ENCODE peak calls at places on chromosomes 4 and X, in five cellular contexts. One of them, this sample, is unnamed.

GRCh38 chr4:19005211-19005610 is 983.7 kb upstream of the LCORL start:
- DNase-seq in T-helper 9 cell: no peak
- DNase-seq in omental fat pad: no peak
- DNase-seq in AG09309: no peak
- DNase-seq in right lobe of liver: no peak
- DNase-seq in this sample: no peak

GRCh38 chr4:152462715-152463114 is 73.2 kb downstream of the FBXW7 start:
- DNase-seq in right lobe of liver: no peak
- DNase-seq in AG09309: no peak
- DNase-seq in omental fat pad: no peak
- DNase-seq in T-helper 9 cell: no peak
- DNase-seq in this sample: no peak

GRCh38 chr4:120843840-120844527 is 78.5 kb downstream of the PRDM5 start:
- DNase-seq in AG09309: no peak
- DNase-seq in omental fat pad: no peak
- DNase-seq in right lobe of liver: no peak
- DNase-seq in T-helper 9 cell: no peak
- DNase-seq in this sample: no peak

GRCh38 chr4:20432098-20432497 is 180.4 kb downstream of the SLIT2 start:
- DNase-seq in T-helper 9 cell: no peak
- DNase-seq in right lobe of liver: no peak
- DNase-seq in omental fat pad: no peak
- DNase-seq in AG09309: peak
- DNase-seq in this sample: no peak

GRCh38 chr4:98476891-98477290 is 181.5 kb downstream of the TSPAN5 start:
- DNase-seq in AG09309: no peak
- DNase-seq in right lobe of liver: no peak
- DNase-seq in T-helper 9 cell: no peak
- DNase-seq in omental fat pad: no peak
- DNase-seq in this sample: no peak

GRCh38 chrX:47643926-47644325 is 6.4 kb downstream of the ELK1 start:
- DNase-seq in AG09309: no peak
- DNase-seq in right lobe of liver: no peak
- DNase-seq in T-helper 9 cell: no peak
- DNase-seq in omental fat pad: no peak
- DNase-seq in this sample: no peak

GRCh38 chr4:33494150-33494549 is 2750.2 kb downstream of the ARAP2 start:
- DNase-seq in right lobe of liver: no peak
- DNase-seq in T-helper 9 cell: no peak
- DNase-seq in AG09309: no peak
- DNase-seq in omental fat pad: no peak
- DNase-seq in this sample: no peak

GRCh38 chr4:187183826-187184225 is 460.2 kb upstream of the FAT1 start:
- DNase-seq in AG09309: no peak
- DNase-seq in right lobe of liver: no peak
- DNase-seq in T-helper 9 cell: no peak
- DNase-seq in omental fat pad: no peak
- DNase-seq in this sample: no peak

GRCh38 chr4:127410201-127410600 is 222.6 kb upstream of the INTU start:
- DNase-seq in omental fat pad: no peak
- DNase-seq in AG09309: no peak
- DNase-seq in right lobe of liver: no peak
- DNase-seq in T-helper 9 cell: no peak
- DNase-seq in this sample: no peak

GRCh38 chrX:49725923-49726904 is 30.4 kb upstream of the PAGE1 start:
- DNase-seq in T-helper 9 cell: no peak
- DNase-seq in AG09309: no peak
- DNase-seq in omental fat pad: no peak
- DNase-seq in right lobe of liver: no peak
- DNase-seq in this sample: no peak

GRCh38 chr4:162274354-162274753 is 110.6 kb upstream of the FSTL5 start:
- DNase-seq in T-helper 9 cell: no peak
- DNase-seq in right lobe of liver: no peak
- DNase-seq in omental fat pad: no peak
- DNase-seq in AG09309: no peak
- DNase-seq in this sample: no peak

GRCh38 chr4:67674098-67674497 is 26.9 kb downstream of the UBA6 start:
- DNase-seq in omental fat pad: no peak
- DNase-seq in right lobe of liver: no peak
- DNase-seq in AG09309: no peak
- DNase-seq in T-helper 9 cell: no peak
- DNase-seq in this sample: no peak

GRCh38 chr4:43244688-43245382 is 352.3 kb downstream of the GRXCR1 start:
- DNase-seq in AG09309: no peak
- DNase-seq in T-helper 9 cell: no peak
- DNase-seq in right lobe of liver: no peak
- DNase-seq in omental fat pad: no peak
- DNase-seq in this sample: no peak

GRCh38 chr4:5956285-5957021 is 61.8 kb downstream of the C4orf50 start:
- DNase-seq in omental fat pad: no peak
- DNase-seq in AG09309: no peak
- DNase-seq in right lobe of liver: peak
- DNase-seq in T-helper 9 cell: no peak
- DNase-seq in this sample: no peak

GRCh38 chr4:55021214-55021613 is 104.2 kb downstream of the KDR start:
- DNase-seq in AG09309: no peak
- DNase-seq in right lobe of liver: no peak
- DNase-seq in T-helper 9 cell: no peak
- DNase-seq in omental fat pad: no peak
- DNase-seq in this sample: no peak

This sample was measured in effector memory CD8-positive, alpha-beta T cell.